ENCODE peak calls at places on chromosomes 7 and 10, in eight cellular contexts. One of them, this sample, is unnamed.

GRCh38 chr10:61993676-61994401 is 92.3 kb downstream of the ARID5B start:
- DNase-seq in fibroblast of the aortic adventitia: peak
- DNase-seq in BE2C: no peak
- DNase-seq in AG09309: no peak
- DNase-seq in astrocyte of the spinal cord: peak
- DNase-seq in lung: no peak
- DNase-seq in CD8-positive, alpha-beta T cell: no peak
- DNase-seq in GM23338: no peak
- DNase-seq in this sample: no peak

GRCh38 chr10:24370877-24371276 is 161.9 kb downstream of the KIAA1217 start:
- DNase-seq in CD8-positive, alpha-beta T cell: no peak
- DNase-seq in fibroblast of the aortic adventitia: no peak
- DNase-seq in AG09309: no peak
- DNase-seq in BE2C: no peak
- DNase-seq in lung: no peak
- DNase-seq in astrocyte of the spinal cord: no peak
- DNase-seq in GM23338: no peak
- DNase-seq in this sample: no peak

GRCh38 chr10:87671416-87671815 is 11.7 kb downstream of the PAPSS2 start:
- DNase-seq in CD8-positive, alpha-beta T cell: no peak
- DNase-seq in AG09309: no peak
- DNase-seq in GM23338: no peak
- DNase-seq in BE2C: no peak
- DNase-seq in astrocyte of the spinal cord: peak
- DNase-seq in lung: no peak
- DNase-seq in fibroblast of the aortic adventitia: peak
- DNase-seq in this sample: no peak

GRCh38 chr7:4195650-4196049 is 486.4 kb upstream of the FOXK1 start:
- DNase-seq in CD8-positive, alpha-beta T cell: no peak
- DNase-seq in AG09309: no peak
- DNase-seq in BE2C: no peak
- DNase-seq in fibroblast of the aortic adventitia: no peak
- DNase-seq in lung: no peak
- DNase-seq in astrocyte of the spinal cord: no peak
- DNase-seq in GM23338: no peak
- DNase-seq in this sample: no peak

GRCh38 chr10:70887804-70888800 is at the start of gene PCBD1:
- DNase-seq in lung: peak
- DNase-seq in astrocyte of the spinal cord: peak
- DNase-seq in fibroblast of the aortic adventitia: peak
- DNase-seq in BE2C: peak
- DNase-seq in GM23338: peak
- DNase-seq in AG09309: no peak
- DNase-seq in CD8-positive, alpha-beta T cell: peak
- DNase-seq in this sample: peak

GRCh38 chr7:89316584-89316983 is 521.0 kb upstream of the TEX47 start:
- DNase-seq in lung: no peak
- DNase-seq in CD8-positive, alpha-beta T cell: no peak
- DNase-seq in AG09309: no peak
- DNase-seq in astrocyte of the spinal cord: no peak
- DNase-seq in fibroblast of the aortic adventitia: no peak
- DNase-seq in BE2C: no peak
- DNase-seq in GM23338: no peak
- DNase-seq in this sample: no peak

GRCh38 chr10:17001961-17002749 is 127.5 kb downstream of the CUBN start:
- DNase-seq in AG09309: peak
- DNase-seq in CD8-positive, alpha-beta T cell: peak
- DNase-seq in astrocyte of the spinal cord: peak
- DNase-seq in GM23338: no peak
- DNase-seq in lung: no peak
- DNase-seq in fibroblast of the aortic adventitia: peak
- DNase-seq in BE2C: no peak
- DNase-seq in this sample: no peak

GRCh38 chr7:22811746-22812280 is 10.8 kb downstream of the TOMM7 start:
- DNase-seq in lung: no peak
- DNase-seq in AG09309: no peak
- DNase-seq in fibroblast of the aortic adventitia: no peak
- DNase-seq in astrocyte of the spinal cord: no peak
- DNase-seq in BE2C: no peak
- DNase-seq in GM23338: peak
- DNase-seq in CD8-positive, alpha-beta T cell: no peak
- DNase-seq in this sample: no peak

GRCh38 chr10:132466520-132467463 is 69.8 kb downstream of the PWWP2B start:
- DNase-seq in fibroblast of the aortic adventitia: no peak
- DNase-seq in AG09309: no peak
- DNase-seq in GM23338: no peak
- DNase-seq in astrocyte of the spinal cord: no peak
- DNase-seq in lung: no peak
- DNase-seq in CD8-positive, alpha-beta T cell: no peak
- DNase-seq in BE2C: peak
- DNase-seq in this sample: no peak

GRCh38 chr10:8084799-8085198 is 30.3 kb downstream of the GATA3 start:
- DNase-seq in CD8-positive, alpha-beta T cell: no peak
- DNase-seq in astrocyte of the spinal cord: no peak
- DNase-seq in fibroblast of the aortic adventitia: no peak
- DNase-seq in lung: no peak
- DNase-seq in GM23338: no peak
- DNase-seq in BE2C: no peak
- DNase-seq in AG09309: no peak
- DNase-seq in this sample: no peak

GRCh38 chr10:122077311-122077875 is 88.4 kb downstream of the TACC2 start:
- DNase-seq in GM23338: no peak
- DNase-seq in astrocyte of the spinal cord: no peak
- DNase-seq in fibroblast of the aortic adventitia: no peak
- DNase-seq in lung: no peak
- DNase-seq in AG09309: no peak
- DNase-seq in CD8-positive, alpha-beta T cell: no peak
- DNase-seq in BE2C: no peak
- DNase-seq in this sample: no peak

GRCh38 chr7:142063551-142064442 is 47.7 kb upstream of the MGAM2 start:
- DNase-seq in AG09309: no peak
- DNase-seq in GM23338: no peak
- DNase-seq in fibroblast of the aortic adventitia: peak
- DNase-seq in astrocyte of the spinal cord: no peak
- DNase-seq in CD8-positive, alpha-beta T cell: no peak
- DNase-seq in lung: no peak
- DNase-seq in BE2C: no peak
- DNase-seq in this sample: no peak

GRCh38 chr10:78774614-78774998 is 294.2 kb upstream of the ZMIZ1 start:
- DNase-seq in CD8-positive, alpha-beta T cell: no peak
- DNase-seq in GM23338: no peak
- DNase-seq in BE2C: no peak
- DNase-seq in AG09309: no peak
- DNase-seq in lung: no peak
- DNase-seq in astrocyte of the spinal cord: no peak
- DNase-seq in fibroblast of the aortic adventitia: no peak
- DNase-seq in this sample: no peak

GRCh38 chr7:80392229-80393169 is 119.4 kb downstream of the GNAT3 start:
- DNase-seq in CD8-positive, alpha-beta T cell: no peak
- DNase-seq in astrocyte of the spinal cord: peak
- DNase-seq in BE2C: no peak
- DNase-seq in fibroblast of the aortic adventitia: peak
- DNase-seq in GM23338: no peak
- DNase-seq in AG09309: no peak
- DNase-seq in lung: no peak
- DNase-seq in this sample: no peak

GRCh38 chr7:137981668-137982067 is 20.2 kb downstream of the CREB3L2 start:
- DNase-seq in astrocyte of the spinal cord: no peak
- DNase-seq in fibroblast of the aortic adventitia: no peak
- DNase-seq in BE2C: no peak
- DNase-seq in lung: no peak
- DNase-seq in AG09309: no peak
- DNase-seq in GM23338: no peak
- DNase-seq in CD8-positive, alpha-beta T cell: no peak
- DNase-seq in this sample: no peak

GRCh38 chr10:89954787-89955566 is 253.6 kb downstream of the KIF20B start:
- DNase-seq in lung: no peak
- DNase-seq in BE2C: no peak
- DNase-seq in fibroblast of the aortic adventitia: peak
- DNase-seq in AG09309: no peak
- DNase-seq in CD8-positive, alpha-beta T cell: no peak
- DNase-seq in astrocyte of the spinal cord: peak
- DNase-seq in GM23338: peak
- DNase-seq in this sample: no peak

GRCh38 chr10:122185643-122186042 is 85.5 kb upstream of the BTBD16 start:
- DNase-seq in CD8-positive, alpha-beta T cell: no peak
- DNase-seq in GM23338: no peak
- DNase-seq in astrocyte of the spinal cord: no peak
- DNase-seq in AG09309: no peak
- DNase-seq in BE2C: no peak
- DNase-seq in lung: no peak
- DNase-seq in fibroblast of the aortic adventitia: no peak
- DNase-seq in this sample: no peak

GRCh38 chr10:98790817-98791216 is 344.1 kb upstream of the HPS1 start:
- DNase-seq in GM23338: peak
- DNase-seq in BE2C: no peak
- DNase-seq in CD8-positive, alpha-beta T cell: no peak
- DNase-seq in fibroblast of the aortic adventitia: no peak
- DNase-seq in lung: no peak
- DNase-seq in AG09309: no peak
- DNase-seq in astrocyte of the spinal cord: no peak
- DNase-seq in this sample: no peak

DNA sequence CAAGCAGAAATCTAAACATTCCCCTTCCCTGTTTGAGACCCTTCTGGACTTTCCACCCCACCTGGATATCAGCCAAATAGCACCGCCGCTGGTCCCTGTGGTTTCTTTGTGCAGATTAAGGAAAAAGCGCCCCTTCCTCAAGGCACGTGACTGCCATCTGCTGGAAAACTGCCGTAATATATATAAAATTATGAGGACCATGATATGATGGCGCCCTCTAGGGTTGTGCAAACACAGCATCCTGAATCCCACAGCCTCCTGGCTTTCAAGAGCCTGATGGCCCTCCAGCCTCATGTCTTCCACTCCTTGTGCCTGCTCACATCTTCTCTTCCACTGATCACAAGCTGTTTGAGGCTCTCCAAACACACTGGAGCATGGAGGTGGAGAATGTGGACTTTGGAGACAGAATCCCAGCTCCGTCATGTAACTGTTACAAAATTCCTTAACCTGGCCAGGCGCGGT is 121.3 kb downstream of the MYL10 start:
- DNase-seq in fibroblast of the aortic adventitia: peak
- DNase-seq in astrocyte of the spinal cord: peak
- DNase-seq in GM23338: peak
- DNase-seq in lung: no peak
- DNase-seq in AG09309: no peak
- DNase-seq in BE2C: peak
- DNase-seq in CD8-positive, alpha-beta T cell: peak
- DNase-seq in this sample: no peak
- TF ChIP-seq CTCF in fibroblast of the aortic adventitia: peak
- TF ChIP-seq CTCF in astrocyte of the spinal cord: peak
- TF ChIP-seq CTCF in GM23338: peak
- TF ChIP-seq CTCF in lung: no peak
- TF ChIP-seq CTCF in AG09309: peak
- TF ChIP-seq CTCF in BE2C: peak
- TF ChIP-seq CTCF in CD8-positive, alpha-beta T cell: peak
- TF ChIP-seq CTCF in this sample: no peak

DNA sequence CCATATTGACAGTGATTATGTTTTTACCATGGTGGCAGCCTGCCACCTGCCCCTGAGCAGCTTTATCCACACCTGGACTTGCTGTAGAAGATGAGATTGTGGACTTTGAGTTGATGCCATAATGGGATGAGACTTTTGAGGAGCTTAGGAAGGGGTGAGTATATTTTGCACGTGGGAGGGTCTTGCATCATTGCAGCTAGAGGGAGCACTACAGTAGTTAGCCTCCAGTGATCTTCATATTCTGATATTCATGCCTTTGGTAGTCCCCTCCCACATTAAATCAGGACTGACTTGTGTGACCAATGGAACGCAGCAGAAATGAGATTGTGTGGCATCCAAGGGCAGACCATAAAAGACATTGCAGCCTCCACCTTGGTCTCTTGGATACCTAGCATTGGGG is 18.2 kb upstream of the COL13A1 start:
- DNase-seq in lung: no peak
- DNase-seq in CD8-positive, alpha-beta T cell: no peak
- DNase-seq in astrocyte of the spinal cord: no peak
- DNase-seq in GM23338: no peak
- DNase-seq in fibroblast of the aortic adventitia: no peak
- DNase-seq in AG09309: no peak
- DNase-seq in BE2C: no peak
- DNase-seq in this sample: no peak
- TF ChIP-seq CTCF in lung: no peak
- TF ChIP-seq CTCF in CD8-positive, alpha-beta T cell: no peak
- TF ChIP-seq CTCF in astrocyte of the spinal cord: peak
- TF ChIP-seq CTCF in GM23338: peak
- TF ChIP-seq CTCF in fibroblast of the aortic adventitia: no peak
- TF ChIP-seq CTCF in AG09309: no peak
- TF ChIP-seq CTCF in BE2C: peak
- TF ChIP-seq CTCF in this sample: no peak

DNA sequence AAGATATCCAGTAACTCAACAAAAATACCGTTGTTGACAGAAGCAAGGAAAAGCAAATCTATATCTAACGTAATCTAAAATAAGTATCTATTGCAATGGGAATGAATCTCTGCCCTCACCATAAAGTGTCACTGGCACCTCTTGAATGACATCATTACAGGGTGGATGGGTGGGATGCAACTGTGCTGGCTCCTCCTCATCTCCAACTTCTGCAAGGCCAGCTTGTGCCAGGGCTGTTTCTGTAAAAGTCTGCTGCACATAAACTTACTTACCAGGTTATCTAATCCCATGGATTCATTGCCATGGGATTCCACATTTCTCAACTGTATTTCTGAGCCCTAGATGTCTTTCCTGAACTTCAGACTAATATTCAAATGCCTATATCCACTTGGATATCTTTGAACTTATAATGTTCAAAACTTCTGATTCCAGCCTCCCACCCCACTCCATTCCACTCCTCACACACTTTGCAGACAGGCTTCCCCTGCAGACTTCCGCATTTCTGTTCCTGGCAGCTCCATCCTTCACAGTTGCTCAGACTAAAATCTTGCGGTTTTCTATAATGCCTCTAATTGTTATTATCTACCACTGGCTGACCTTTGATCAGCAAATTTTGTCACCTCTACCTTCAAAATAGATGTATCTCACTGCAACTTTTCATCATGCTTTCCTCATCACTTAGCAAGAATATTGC is 10.7 kb downstream of the FGL2 start:
- DNase-seq in astrocyte of the spinal cord: no peak
- DNase-seq in CD8-positive, alpha-beta T cell: no peak
- DNase-seq in lung: no peak
- DNase-seq in GM23338: no peak
- DNase-seq in AG09309: no peak
- DNase-seq in BE2C: no peak
- DNase-seq in fibroblast of the aortic adventitia: no peak
- DNase-seq in this sample: no peak
- TF ChIP-seq CTCF in astrocyte of the spinal cord: no peak
- TF ChIP-seq CTCF in CD8-positive, alpha-beta T cell: no peak
- TF ChIP-seq CTCF in lung: no peak
- TF ChIP-seq CTCF in GM23338: no peak
- TF ChIP-seq CTCF in AG09309: no peak
- TF ChIP-seq CTCF in BE2C: no peak
- TF ChIP-seq CTCF in fibroblast of the aortic adventitia: no peak
- TF ChIP-seq CTCF in this sample: no peak

DNA sequence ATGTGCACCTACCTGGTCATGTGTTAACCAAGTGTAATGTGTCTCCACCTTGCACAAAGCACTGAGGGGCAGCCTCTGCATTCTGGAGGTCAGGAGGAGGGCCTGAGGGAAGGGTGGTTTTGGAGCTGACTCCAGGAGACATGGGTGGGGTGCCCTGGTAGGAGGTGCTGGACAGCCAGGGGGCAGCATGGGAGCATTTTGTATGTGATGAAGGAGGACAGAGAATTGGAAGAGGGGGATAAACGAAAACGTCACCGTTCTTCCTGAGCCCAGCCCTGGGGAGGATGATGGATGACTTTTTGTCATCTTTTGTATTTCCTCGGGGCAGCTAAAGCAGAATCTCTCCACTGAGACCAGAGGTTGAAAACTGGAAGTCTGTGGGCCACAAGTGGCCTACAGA is 242.3 kb downstream of the VTI1A start:
- DNase-seq in astrocyte of the spinal cord: no peak
- DNase-seq in GM23338: peak
- DNase-seq in lung: no peak
- DNase-seq in fibroblast of the aortic adventitia: peak
- DNase-seq in CD8-positive, alpha-beta T cell: no peak
- DNase-seq in AG09309: no peak
- DNase-seq in BE2C: peak
- DNase-seq in this sample: no peak
- TF ChIP-seq CTCF in astrocyte of the spinal cord: peak
- TF ChIP-seq CTCF in GM23338: peak
- TF ChIP-seq CTCF in lung: no peak
- TF ChIP-seq CTCF in fibroblast of the aortic adventitia: peak
- TF ChIP-seq CTCF in CD8-positive, alpha-beta T cell: no peak
- TF ChIP-seq CTCF in AG09309: peak
- TF ChIP-seq CTCF in BE2C: peak
- TF ChIP-seq CTCF in this sample: peak

This sample was measured in ascending aorta.